ENCODE peak calls at places on chromosomes 6 and 20, in ten cellular contexts. K is psoas muscle; E is left ventricle myocardium superior; V is foreskin keratinocyte; P is activated CD8-positive, alpha-beta T cell treated with anti-CD3 and anti-CD28 coated beads, Interleukin-2, amount 10 ng/mL, durations not matched to agents 7 days and 5 days; Z is activated naive CD8-positive, alpha-beta T cell treated with anti-CD3 and anti-CD28 coated beads, Interleukin-2, amount 50 U/mL, for 24 hours; H is mucosa of descending colon; D is HCT116; T is Right ventricle myocardium superior; W is activated CD4-positive, CD25-positive, alpha-beta regulatory T cell treated with anti-CD3 and anti-CD28 coated beads, Interleukin-2, amount 50 U/mL, for 24 hours. X is an unnamed sample.
A peak's percentile ranks its signal among the peaks of the same experiment; 100 is the strongest.

GRCh38 chr6:14763139-14763538 is 482.7 kb upstream of the JARID2 start:
- ATAC-seq in K (no peak), E (no peak), V (peak; percentile 86), P (no peak), Z (no peak), H (peak; percentile 39), D (no peak), T (no peak), W (no peak), X (no peak)

GRCh38 chr6:37867756-37868446 is 48.4 kb downstream of the ZFAND3 start:
- ATAC-seq in K (no peak), E (no peak), V (no peak), P (no peak), Z (no peak), H (no peak), D (peak; percentile 34), T (no peak), W (peak; percentile 22), X (no peak)

GRCh38 chr6:108348655-108349349 is 53.9 kb downstream of the AFG1L start:
- ATAC-seq in K (no peak), E (no peak), V (no peak), P (peak; percentile 88), Z (peak; percentile 61), H (peak; percentile 53), D (no peak), T (no peak), W (peak; percentile 82), X (no peak)

GRCh38 chr20:14764511-14765369 is 427.3 kb upstream of the FLRT3 start:
- ATAC-seq in K (no peak), E (no peak), V (no peak), P (no peak), Z (no peak), H (peak; percentile 78), D (no peak), T (no peak), W (no peak), X (no peak)

GRCh38 chr20:44309763-44310663 is 989 bp downstream of the FITM2 start:
- ATAC-seq in K (peak; percentile 24), E (peak; percentile 73), V (peak; percentile 22), P (peak; percentile 3), Z (no peak), H (peak; percentile 42), D (no peak), T (peak; percentile 62), W (no peak), X (peak; percentile 10)

GRCh38 chr6:87161299-87161698 is 5.9 kb downstream of the ZNF292 start:
- ATAC-seq in K (no peak), E (no peak), V (no peak), P (no peak), Z (no peak), H (no peak), D (no peak), T (no peak), W (no peak), X (no peak)

GRCh38 chr6:24546432-24546831 is 51.7 kb downstream of the ALDH5A1 start:
- ATAC-seq in K (no peak), E (peak; percentile 69), V (no peak), P (no peak), Z (no peak), H (no peak), D (no peak), T (peak; percentile 71), W (no peak), X (no peak)

GRCh38 chr20:46128310-46129151 is 10.4 kb downstream of the CD40 start:
- ATAC-seq in K (peak; percentile 45), E (peak; percentile 57), V (no peak), P (no peak), Z (no peak), H (peak; percentile 30), D (peak; percentile 63), T (peak; percentile 73), W (no peak), X (no peak)

GRCh38 chr20:22346716-22347115 is 237.7 kb downstream of the FOXA2 start:
- ATAC-seq in K (no peak), E (no peak), V (peak; percentile 44), P (no peak), Z (no peak), H (peak; percentile 12), D (no peak), T (no peak), W (no peak), X (no peak)

GRCh38 chr6:161411265-161411944 is 137.5 kb upstream of the AGPAT4 start:
- ATAC-seq in K (no peak), E (no peak), V (peak; percentile 77), P (no peak), Z (no peak), H (no peak), D (no peak), T (no peak), W (no peak), X (no peak)

GRCh38 chr6:38975621-38976049 is 72.9 kb upstream of the GLP1R start:
- ATAC-seq in K (no peak), E (no peak), V (no peak), P (no peak), Z (no peak), H (no peak), D (no peak), T (no peak), W (no peak), X (no peak)

GRCh38 chr20:57770852-57771746 is 61.3 kb upstream of the PMEPA1 start:
- ATAC-seq in K (no peak), E (no peak), V (no peak), P (no peak), Z (no peak), H (no peak), D (peak; percentile 17), T (no peak), W (no peak), X (no peak)

GRCh38 chr6:157621401-157621800 is 201.6 kb upstream of the SNX9 start:
- ATAC-seq in K (no peak), E (no peak), V (no peak), P (no peak), Z (no peak), H (no peak), D (no peak), T (no peak), W (no peak), X (no peak)

GRCh38 chr6:111909238-111909637 is 36.0 kb upstream of the FYN start:
- ATAC-seq in K (no peak), E (no peak), V (no peak), P (no peak), Z (no peak), H (no peak), D (no peak), T (no peak), W (no peak), X (no peak)

GRCh38 chr6:52261229-52261628 is 16.9 kb upstream of the IL17F start:
- ATAC-seq in K (no peak), E (no peak), V (no peak), P (no peak), Z (no peak), H (no peak), D (no peak), T (no peak), W (no peak), X (peak; percentile 46)

GRCh38 chr6:134363323-134364039 is 45.6 kb upstream of the SGK1 start:
- ATAC-seq in K (no peak), E (no peak), V (peak; percentile 98), P (no peak), Z (no peak), H (no peak), D (peak; percentile 93), T (no peak), W (no peak), X (no peak)

GRCh38 chr20:12644481-12644880 is 364.3 kb upstream of the SPTLC3 start:
- ATAC-seq in K (no peak), E (no peak), V (no peak), P (no peak), Z (no peak), H (no peak), D (no peak), T (no peak), W (no peak), X (no peak)

GRCh38 chr6:91575032-91575431 is 988.2 kb upstream of the MAP3K7 start:
- ATAC-seq in K (no peak), E (no peak), V (no peak), P (no peak), Z (no peak), H (no peak), D (no peak), T (no peak), W (no peak), X (no peak)

GRCh38 chr6:16747232-16748027 is 13.8 kb downstream of the ATXN1 start:
- ATAC-seq in K (peak; percentile 63), E (peak; percentile 56), V (peak; percentile 97), P (no peak), Z (peak; percentile 80), H (peak; percentile 80), D (no peak), T (peak; percentile 55), W (peak; percentile 95), X (no peak)

GRCh38 chr6:100592929-100593328 is 128.2 kb upstream of the SIM1 start:
- ATAC-seq in K (no peak), E (no peak), V (no peak), P (no peak), Z (no peak), H (no peak), D (no peak), T (no peak), W (no peak), X (no peak)

GRCh38 chr6:106448000-106448426 is 87.5 kb downstream of the CRYBG1 start:
- ATAC-seq in K (no peak), E (peak; percentile 76), V (no peak), P (peak; percentile 79), Z (peak; percentile 33), H (peak; percentile 39), D (no peak), T (peak; percentile 71), W (peak; percentile 28), X (peak; percentile 69)

GRCh38 chr6:96907498-96907897 is 9.8 kb upstream of the NDUFAF4 start:
- ATAC-seq in K (no peak), E (no peak), V (peak; percentile 67), P (peak; percentile 71), Z (peak; percentile 100), H (no peak), D (no peak), T (no peak), W (peak; percentile 99), X (no peak)